ENCODE peak calls at places on chromosome 18, in nine cellular contexts. X is dorsolateral prefrontal cortex; G is esophagus squamous epithelium; O is Peyer's patch; Y is AG04450; D is SK-N-SH; I is CD8-positive, alpha-beta T cell; C is GM23338; S is mammary epithelial cell. N is an unnamed sample.

GRCh38 chr18:27921904-27922541 is 254.9 kb downstream of the CDH2 start:
- DNase-seq in C (peak; percentile 23), O (no peak), G (no peak), X (no peak), I (no peak), S (peak; percentile 60), Y (peak; percentile 11), D (peak; percentile 3), N (no peak)

GRCh38 chr18:71443726-71444480 is 1100.2 kb downstream of the CBLN2 start:
- DNase-seq in S (no peak), I (no peak), Y (no peak), O (no peak), X (no peak), G (no peak), D (no peak), C (no peak), N (no peak)

GRCh38 chr18:59455728-59456276 is 96.7 kb upstream of the LMAN1 start:
- DNase-seq in X (no peak), O (no peak), D (no peak), G (no peak), S (no peak), Y (no peak), C (no peak), I (no peak), N (no peak)

GRCh38 chr18:48129621-48130082 is 199.2 kb upstream of the SMAD2 start:
- DNase-seq in Y (no peak), X (no peak), G (no peak), D (no peak), S (no peak), O (no peak), I (no peak), C (peak; percentile 34), N (no peak)

GRCh38 chr18:62329676-62330454 is 4.8 kb downstream of the TNFRSF11A start:
- DNase-seq in I (no peak), X (no peak), S (no peak), G (no peak), Y (peak; percentile 10), O (no peak), D (no peak), C (peak; percentile 21), N (peak; percentile 9)

GRCh38 chr18:64103979-64104378 is 44.9 kb downstream of the LINC00305 start:
- DNase-seq in X (no peak), Y (no peak), D (no peak), O (no peak), C (peak; percentile 66), I (no peak), G (no peak), S (no peak), N (no peak)

GRCh38 chr18:54149078-54149697 is 75.3 kb downstream of the MBD2 start:
- DNase-seq in S (peak; percentile 89), C (peak; percentile 14), D (no peak), X (no peak), G (no peak), I (no peak), O (no peak), Y (peak; percentile 54), N (no peak)

GRCh38 chr18:7904529-7904928 is 337.4 kb downstream of the PTPRM start:
- DNase-seq in D (no peak), Y (peak; percentile 78), O (no peak), G (no peak), C (no peak), I (no peak), X (no peak), S (peak; percentile 80), N (no peak)

GRCh38 chr18:57107141-57107832 is 39.6 kb upstream of the BOD1L2 start:
- DNase-seq in O (no peak), Y (peak; percentile 2), C (peak; percentile 51), S (peak; percentile 20), D (no peak), X (no peak), I (no peak), G (no peak), N (no peak)

GRCh38 chr18:3118195-3119010 is 101.4 kb downstream of the MYOM1 start:
- DNase-seq in S (no peak), Y (no peak), G (no peak), O (no peak), X (no peak), D (no peak), I (no peak), C (peak; percentile 67), N (no peak)

GRCh38 chr18:46268662-46269061 is 164.5 kb downstream of the HAUS1 start:
- DNase-seq in O (no peak), S (no peak), D (no peak), G (no peak), Y (no peak), I (no peak), X (no peak), C (no peak), N (no peak)

GRCh38 chr18:54023471-54023870 is 201.0 kb downstream of the MBD2 start:
- DNase-seq in O (no peak), G (no peak), S (peak; percentile 96), D (no peak), Y (no peak), C (no peak), X (no peak), I (no peak), N (no peak)

GRCh38 chr18:44651453-44651852 is 29.2 kb upstream of the SETBP1 start:
- DNase-seq in X (no peak), S (peak; percentile 63), C (peak; percentile 21), G (no peak), I (no peak), D (no peak), Y (no peak), O (no peak), N (no peak)

GRCh38 chr18:8667846-8668245 is 37.5 kb upstream of the MTCL1 start:
- DNase-seq in O (no peak), S (no peak), Y (no peak), C (no peak), D (no peak), I (no peak), G (no peak), X (no peak), N (no peak)

GRCh38 chr18:67468038-67468437 is 48.5 kb downstream of the DSEL start:
- DNase-seq in X (no peak), Y (no peak), G (no peak), O (no peak), S (no peak), C (no peak), I (no peak), D (no peak), N (no peak)

GRCh38 chr18:36888778-36889177 is 59.9 kb downstream of the KIAA1328 start:
- DNase-seq in S (no peak), C (no peak), X (no peak), I (no peak), O (no peak), G (no peak), Y (no peak), D (no peak), N (no peak)

GRCh38 chr18:36889742-36890141 is 60.8 kb downstream of the KIAA1328 start:
- DNase-seq in C (no peak), O (no peak), D (no peak), Y (no peak), I (no peak), G (no peak), X (no peak), S (no peak), N (no peak)

GRCh38 chr18:36889316-36889715 is 60.4 kb downstream of the KIAA1328 start:
- DNase-seq in O (no peak), S (no peak), Y (peak; percentile 1), I (no peak), X (no peak), G (no peak), C (no peak), D (no peak), N (no peak)

GRCh38 chr18:36893227-36893626 is 64.3 kb downstream of the KIAA1328 start:
- DNase-seq in G (no peak), Y (no peak), I (no peak), X (no peak), S (no peak), D (no peak), O (no peak), C (no peak), N (no peak)

DNA sequence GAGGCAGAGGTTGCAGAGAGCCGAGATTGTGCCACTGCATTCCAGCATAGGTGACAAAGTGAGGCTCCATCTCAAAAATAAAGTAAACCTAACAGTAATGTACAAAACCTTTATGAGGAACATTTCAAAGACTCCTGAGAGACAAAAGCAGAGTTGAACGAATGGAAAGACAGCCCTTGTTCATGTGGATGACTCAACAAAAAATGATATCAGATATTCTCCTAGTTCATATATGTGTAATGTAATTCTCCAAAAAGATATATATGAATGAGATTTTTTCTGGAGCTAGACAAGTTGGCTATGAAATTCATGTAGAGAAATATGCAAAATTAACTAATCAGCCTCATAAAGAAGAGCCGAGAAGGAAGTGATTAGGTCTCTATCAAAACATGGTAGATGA is 61.7 kb downstream of the KIAA1328 start:
- DNase-seq in Y (no peak), O (no peak), G (no peak), C (no peak), D (no peak), S (no peak), X (no peak), I (no peak), N (no peak)
- H3K4me3 ChIP-seq in Y (no peak overlapping the region), O (no peak overlapping the region), G (no peak overlapping the region), C (no peak overlapping the region), D (no peak overlapping the region), S (no peak overlapping the region), X (no peak overlapping the region), I (no peak overlapping the region), N (no peak overlapping the region)

DNA sequence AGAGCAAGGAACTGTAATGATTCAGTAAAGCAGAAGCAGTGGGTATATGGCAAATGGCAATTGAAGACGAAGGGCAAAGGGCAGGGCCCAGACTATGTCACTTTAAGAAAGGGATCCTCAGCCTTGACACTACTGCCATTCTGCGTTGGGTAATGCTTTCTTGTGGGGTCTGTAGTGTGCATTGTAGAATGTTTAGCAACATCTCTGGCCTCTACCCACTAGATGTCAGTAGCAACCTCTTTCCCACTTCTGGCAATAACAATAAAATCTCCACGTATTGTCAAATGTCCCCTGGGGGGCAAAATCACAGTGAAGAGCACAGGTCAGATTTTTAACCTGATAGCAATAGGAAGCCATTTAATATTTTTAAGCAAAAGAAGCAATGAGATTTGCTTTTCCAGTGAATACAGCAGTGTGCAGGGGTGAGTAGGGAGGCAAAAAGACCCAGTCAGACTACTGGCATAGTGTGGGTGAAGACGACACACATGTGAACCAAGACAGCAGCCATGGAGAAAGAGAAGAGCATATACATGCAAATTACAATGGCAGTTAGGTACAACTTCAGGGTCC is 209.5 kb downstream of the DYM start:
- DNase-seq in D (peak; percentile 26), I (no peak), G (no peak), Y (no peak), C (peak; percentile 50), O (no peak), X (no peak), S (no peak), N (no peak)
- H3K27ac ChIP-seq in D (no peak overlapping the region), I (no peak overlapping the region), G (no peak overlapping the region), Y (no peak overlapping the region), C (no peak overlapping the region), O (no peak overlapping the region), X (no peak overlapping the region), S (no peak overlapping the region), N (no peak overlapping the region)

GRCh38 chr18:22171263-22171838 is 2.0 kb downstream of the GATA6 start:
- DNase-seq in I (no peak), S (no peak), G (no peak), O (no peak), Y (no peak), X (no peak), C (no peak), D (no peak), N (no peak)
- H3K4me3 ChIP-seq in I (no peak overlapping the region), S (peak overlapping the region; percentile 93), G (peak overlapping the region; percentile 89), O (peak overlapping the region; percentile 87), Y (peak overlapping the region; percentile 82), X (peak overlapping the region; percentile 49), C (peak overlapping the region; percentile 82), D (peak overlapping the region; percentile 66), N (no peak overlapping the region)

GRCh38 chr18:60892441-60892840 is 440.8 kb upstream of the CDH20 start:
- DNase-seq in Y (no peak), G (no peak), C (no peak), I (no peak), X (no peak), S (peak; percentile 74), O (no peak), D (no peak), N (no peak)
- H3K27ac ChIP-seq in Y (no peak overlapping the region), G (peak overlapping the region; percentile 78), C (no peak overlapping the region), I (no peak overlapping the region), X (no peak overlapping the region), S (peak overlapping the region; percentile 93), O (no peak overlapping the region), D (no peak overlapping the region), N (no peak overlapping the region)